ENCODE peak calls at places on chromosomes 6 and 20, in five cellular contexts. V is colonic mucosa, P is fibroblast of pulmonary artery, U is upper lobe of right lung, I is A549. Q is an unnamed sample.
A peak's percentile ranks its signal among the peaks of the same experiment; 100 is the strongest.

GRCh38 chr6:112331306-112331705 is 15.8 kb upstream of the RFPL4B start:
- DNase-seq in V (no peak), P (no peak), I (no peak), U (no peak), Q (peak; percentile 92)

GRCh38 chr20:3887870-3888614 is 1.1 kb upstream of the PANK2 start:
- DNase-seq in I (no peak), V (peak; percentile 50), P (no peak), U (no peak), Q (no peak)

GRCh38 chr6:168560126-168560525 is 119.1 kb downstream of the SMOC2 start:
- DNase-seq in I (no peak), P (no peak), V (no peak), U (no peak), Q (no peak)

GRCh38 chr6:148146717-148147116 is 195.9 kb upstream of the SASH1 start:
- DNase-seq in I (no peak), V (no peak), U (no peak), P (peak; percentile 49), Q (peak; percentile 94)

GRCh38 chr6:8131265-8131897 is 29.0 kb upstream of the EEF1E1 start:
- DNase-seq in P (peak; percentile 77), I (peak; percentile 28), U (no peak), V (peak; percentile 45), Q (peak; percentile 52)

GRCh38 chr6:36759177-36759757 is 61.6 kb downstream of the RAB44 start:
- DNase-seq in P (peak; percentile 83), U (peak; percentile 90), V (peak; percentile 89), I (peak; percentile 82), Q (peak; percentile 55)

GRCh38 chr6:52517502-52518278 is 59.2 kb downstream of the TRAM2 start:
- DNase-seq in V (peak; percentile 72), I (peak; percentile 91), U (no peak), P (peak; percentile 98), Q (peak; percentile 92)

GRCh38 chr6:110398778-110399177 is 16.6 kb downstream of the DDO start:
- DNase-seq in I (no peak), U (no peak), P (peak; percentile 21), V (no peak), Q (peak; percentile 54)

GRCh38 chr20:50788868-50789125 is 6.1 kb upstream of the BCAS4 start:
- DNase-seq in I (no peak), U (no peak), P (peak; percentile 52), V (no peak), Q (no peak)

GRCh38 chr6:113630365-113630737 is 226.8 kb upstream of the MARCKS start:
- DNase-seq in V (no peak), U (no peak), I (no peak), P (peak; percentile 88), Q (peak; percentile 81)

GRCh38 chr6:134937426-134937825 is 12.5 kb downstream of the ALDH8A1 start:
- DNase-seq in V (no peak), U (no peak), I (no peak), P (no peak), Q (no peak)

GRCh38 chr20:45969712-45970634 is 2.0 kb downstream of the ZNF335 start:
- DNase-seq in V (peak; percentile 56), I (peak; percentile 76), U (peak; percentile 62), P (peak; percentile 77), Q (peak; percentile 62)

GRCh38 chr6:157429248-157429647 is 48.3 kb downstream of the ZDHHC14 start:
- DNase-seq in V (no peak), P (no peak), I (no peak), U (no peak), Q (no peak)

GRCh38 chr6:158376650-158377081 is 64.4 kb downstream of the TULP4 start:
- DNase-seq in P (peak; percentile 10), U (no peak), V (no peak), I (no peak), Q (peak; percentile 65)

GRCh38 chr20:32482251-32483220 is 102.6 kb downstream of the NOL4L start:
- DNase-seq in I (no peak), V (peak; percentile 62), P (no peak), U (peak; percentile 80), Q (no peak)

GRCh38 chr20:35739294-35740163 is 2.5 kb downstream of the RBM39 start:
- DNase-seq in P (peak; percentile 61), I (no peak), U (no peak), V (no peak), Q (peak; percentile 63)

GRCh38 chr20:20084296-20084752 is 32.0 kb downstream of the CFAP61 start:
- DNase-seq in U (no peak), P (no peak), I (no peak), V (no peak), Q (no peak)

GRCh38 chr20:20083796-20084195 is 31.5 kb downstream of the CFAP61 start:
- DNase-seq in V (no peak), I (peak; percentile 29), P (peak; percentile 51), U (no peak), Q (peak; percentile 51)

GRCh38 chr20:20089018-20089417 is 36.7 kb downstream of the CFAP61 start:
- DNase-seq in V (no peak), P (no peak), U (no peak), I (no peak), Q (no peak)

GRCh38 chr20:20085812-20086211 is 33.5 kb downstream of the CFAP61 start:
- DNase-seq in P (no peak), U (no peak), I (no peak), V (no peak), Q (peak; percentile 80)

GRCh38 chr20:20085071-20085470 is 32.7 kb downstream of the CFAP61 start:
- DNase-seq in P (no peak), V (no peak), U (no peak), I (no peak), Q (no peak)
- H3K4me3 ChIP-seq in P (no peak overlapping the region), V (no peak overlapping the region), U (no peak overlapping the region), I (no peak overlapping the region), Q (no peak overlapping the region)

GRCh38 chr6:119129148-119129967 is 50.9 kb upstream of the FAM184A start:
- DNase-seq in I (peak; percentile 20), P (peak; percentile 85), U (no peak), V (peak; percentile 58), Q (peak; percentile 70)
- H3K4me3 ChIP-seq in I (no peak overlapping the region), P (no peak overlapping the region), U (no peak overlapping the region), V (no peak overlapping the region), Q (no peak overlapping the region)

DNA sequence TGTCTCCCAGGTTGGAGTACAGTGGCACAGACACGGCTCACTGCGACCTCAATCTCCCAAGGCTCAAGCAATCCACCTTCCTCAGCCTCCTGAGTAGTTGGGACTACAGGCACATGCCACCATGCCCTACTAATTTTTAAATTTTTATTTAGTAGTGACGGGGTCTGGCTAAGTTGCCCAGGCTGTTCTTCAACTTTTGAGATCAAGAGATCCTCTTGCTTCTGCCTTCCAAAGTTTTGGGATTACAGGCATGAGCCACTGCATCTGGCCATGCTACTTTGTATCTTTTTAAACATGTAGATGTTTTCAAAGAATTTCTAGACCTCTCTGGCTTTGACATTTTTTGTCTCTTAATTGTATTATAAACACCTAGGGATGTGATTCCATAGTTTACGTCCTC is 1.4 kb downstream of the ADAT2 start:
- DNase-seq in V (no peak), I (no peak), U (no peak), P (no peak), Q (no peak)
- H3K4me3 ChIP-seq in V (no peak overlapping the region), I (no peak overlapping the region), U (no peak overlapping the region), P (peak overlapping the region; percentile 96), Q (no peak overlapping the region)

GRCh38 chr6:90610291-90610670 is 23.4 kb upstream of the MAP3K7 start:
- DNase-seq in V (no peak), I (no peak), U (no peak), P (peak; percentile 10), Q (no peak)
- H3K4me3 ChIP-seq in V (peak overlapping the region; percentile 33), I (peak overlapping the region; percentile 46), U (peak overlapping the region; percentile 49), P (peak overlapping the region; percentile 56), Q (peak overlapping the region; percentile 36)

GRCh38 chr6:53741001-53741400 is 53.8 kb upstream of the LRRC1 start:
- DNase-seq in I (no peak), V (no peak), P (no peak), U (no peak), Q (no peak)
- H3K4me3 ChIP-seq in I (no peak overlapping the region), V (no peak overlapping the region), P (no peak overlapping the region), U (no peak overlapping the region), Q (no peak overlapping the region)

DNA sequence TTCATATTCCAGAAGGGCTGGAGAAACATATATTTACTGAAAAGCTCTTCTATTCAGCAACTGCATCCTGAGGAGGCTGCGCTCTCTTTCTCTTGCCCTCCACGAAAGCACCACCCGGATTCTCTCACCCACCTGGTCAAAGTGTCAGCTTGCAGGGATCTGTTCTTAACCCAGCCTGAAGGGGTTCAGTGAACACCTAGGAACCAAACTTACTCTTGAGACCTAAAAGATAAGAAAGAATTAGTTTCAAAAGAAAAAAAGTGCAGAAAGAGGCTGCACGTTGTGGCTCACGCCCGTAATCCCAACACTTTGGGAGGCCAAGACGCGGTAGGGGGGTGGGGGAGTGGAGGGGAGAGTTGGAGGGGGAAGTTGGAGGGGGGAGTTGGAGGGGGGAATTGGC is 18.5 kb downstream of the GPX5 start:
- DNase-seq in V (no peak), P (no peak), I (no peak), U (no peak), Q (no peak)
- H3K4me3 ChIP-seq in V (no peak overlapping the region), P (peak overlapping the region; percentile 44), I (peak overlapping the region; percentile 42), U (peak overlapping the region; percentile 29), Q (peak overlapping the region; percentile 35)

Q was measured in bronchial epithelial cell.